ENCODE peak calls at places on chromosomes 6 and 20, in ten cellular contexts. C, J, Q, P, X, K, A, V, O and I are unnamed samples.

GRCh38 chr6:154458565-154459475 is 51.7 kb downstream of the CNKSR3 start:
- DNase-seq in C (no peak), J (peak; percentile 16), Q (no peak), P (no peak), X (no peak), K (no peak), A (no peak), V (no peak), O (no peak), I (no peak)

GRCh38 chr6:134669531-134669930 is 280.4 kb downstream of the ALDH8A1 start:
- DNase-seq in C (no peak), J (no peak), Q (no peak), P (no peak), X (no peak), K (no peak), A (no peak), V (no peak), O (no peak), I (no peak)

GRCh38 chr6:82750570-82750969 is 315.1 kb downstream of the UBE3D start:
- DNase-seq in C (no peak), J (peak; percentile 19), Q (no peak), P (no peak), X (peak; percentile 51), K (no peak), A (no peak), V (no peak), O (no peak), I (no peak)

GRCh38 chr6:14722704-14723103 is 523.2 kb upstream of the JARID2 start:
- DNase-seq in C (no peak), J (no peak), Q (no peak), P (no peak), X (no peak), K (no peak), A (no peak), V (no peak), O (no peak), I (no peak)

GRCh38 chr20:10359621-10360040 is 74.4 kb downstream of the MKKS start:
- DNase-seq in C (no peak), J (peak; percentile 32), Q (no peak), P (no peak), X (no peak), K (peak; percentile 74), A (no peak), V (no peak), O (no peak), I (no peak)

GRCh38 chr6:29702519-29703103 is 20.6 kb upstream of the HLA-F start:
- DNase-seq in C (no peak), J (peak; percentile 15), Q (no peak), P (peak; percentile 69), X (no peak), K (peak; percentile 55), A (peak; percentile 76), V (no peak), O (peak; percentile 56), I (peak; percentile 99)

GRCh38 chr20:43028470-43028869 is 161.2 kb downstream of the PTPRT start:
- DNase-seq in C (no peak), J (no peak), Q (no peak), P (no peak), X (no peak), K (no peak), A (no peak), V (no peak), O (no peak), I (no peak)

GRCh38 chr6:1313755-1314503 is 2.0 kb downstream of the FOXQ1 start:
- DNase-seq in C (no peak), J (no peak), Q (no peak), P (no peak), X (no peak), K (peak; percentile 23), A (no peak), V (no peak), O (no peak), I (peak; percentile 80)

GRCh38 chr6:5507056-5507722 is 245.9 kb downstream of the FARS2 start:
- DNase-seq in C (no peak), J (no peak), Q (no peak), P (no peak), X (no peak), K (no peak), A (no peak), V (no peak), O (no peak), I (no peak)

GRCh38 chr6:63640062-63640461 is 4.5 kb downstream of the PHF3 start:
- DNase-seq in C (no peak), J (peak; percentile 49), Q (no peak), P (no peak), X (no peak), K (no peak), A (no peak), V (no peak), O (no peak), I (no peak)

GRCh38 chr6:109978174-109979032 is at the start of gene GPR6:
- DNase-seq in C (peak; percentile 10), J (peak; percentile 35), Q (peak; percentile 51), P (no peak), X (no peak), K (peak; percentile 70), A (no peak), V (no peak), O (peak; percentile 3), I (peak; percentile 97)

GRCh38 chr20:18443841-18444240 is 23.0 kb downstream of the DZANK1 start:
- DNase-seq in C (no peak), J (peak; percentile 33), Q (peak; percentile 87), P (no peak), X (no peak), K (peak; percentile 28), A (no peak), V (peak; percentile 23), O (no peak), I (no peak)